ENCODE peak calls at places on chromosomes 6 and 20, in seven cellular contexts. A is stomach; Z is EL; S is CD8-positive, alpha-beta memory T cell; P is AG09319; M is NCI-H1105; I is cardiac muscle cell. Q is an unnamed sample.

GRCh38 chr6:3377536-3378397 is 79.1 kb downstream of the SLC22A23 start:
- DNase-seq in A (no peak), Z (no peak), S (no peak), P (no peak), M (no peak), I (no peak), Q (no peak)

GRCh38 chr6:135739288-135739687 is 112.2 kb upstream of the PDE7B start:
- DNase-seq in A (no peak), Z (peak), S (no peak), P (no peak), M (no peak), I (peak), Q (no peak)

GRCh38 chr20:23889775-23890187 is 10.2 kb upstream of the CST5 start:
- DNase-seq in A (peak), Z (peak), S (peak), P (peak), M (no peak), I (peak), Q (peak)

GRCh38 chr20:50746138-50746940 is 15.0 kb downstream of the PARD6B start:
- DNase-seq in A (no peak), Z (no peak), S (no peak), P (no peak), M (peak), I (peak), Q (peak)

GRCh38 chr6:170190046-170190445 is 100.8 kb downstream of the DLL1 start:
- DNase-seq in A (no peak), Z (no peak), S (no peak), P (no peak), M (no peak), I (no peak), Q (no peak)

GRCh38 chr6:118813795-118814194 is 80.2 kb upstream of the ASF1A start:
- DNase-seq in A (no peak), Z (peak), S (no peak), P (no peak), M (no peak), I (peak), Q (peak)

GRCh38 chr20:51763965-51764602 is 4.1 kb downstream of the ATP9A start:
- DNase-seq in A (no peak), Z (no peak), S (no peak), P (no peak), M (no peak), I (peak), Q (no peak)

GRCh38 chr6:7335519-7335918 is 22.5 kb upstream of the SSR1 start:
- DNase-seq in A (no peak), Z (no peak), S (no peak), P (no peak), M (no peak), I (no peak), Q (no peak)

GRCh38 chr20:51172558-51173428 is 149.9 kb upstream of the KCNG1 start:
- DNase-seq in A (no peak), Z (no peak), S (no peak), P (no peak), M (no peak), I (no peak), Q (no peak)